ENCODE peak calls at places on chromosome 16, in seven cellular contexts. One of them, this sample, is unnamed.
A peak's percentile ranks its signal among the peaks of the same experiment; 100 is the strongest.

GRCh38 chr16:75222271-75222783 is 3.5 kb downstream of the CTRB1 start:
- DNase-seq in AG08396: no peak
- DNase-seq in H4: no peak
- DNase-seq in T-cell: no peak
- DNase-seq in fibroblast of the aortic adventitia: no peak
- DNase-seq in Peyer's patch: no peak
- DNase-seq in hepatic stellate cell: no peak
- DNase-seq in this sample: no peak

GRCh38 chr16:89062389-89063345 is 31.0 kb upstream of the ACSF3 start:
- DNase-seq in AG08396: no peak
- DNase-seq in H4: no peak
- DNase-seq in T-cell: no peak
- DNase-seq in fibroblast of the aortic adventitia: no peak
- DNase-seq in Peyer's patch: no peak
- DNase-seq in hepatic stellate cell: no peak
- DNase-seq in this sample: no peak

GRCh38 chr16:10003486-10003885 is 178.7 kb downstream of the GRIN2A start:
- DNase-seq in AG08396: no peak
- DNase-seq in H4: no peak
- DNase-seq in T-cell: no peak
- DNase-seq in fibroblast of the aortic adventitia: no peak
- DNase-seq in Peyer's patch: no peak
- DNase-seq in hepatic stellate cell: no peak
- DNase-seq in this sample: no peak

GRCh38 chr16:19815418-19815817 is 69.2 kb downstream of the GPRC5B start:
- DNase-seq in AG08396: no peak
- DNase-seq in H4: no peak
- DNase-seq in T-cell: no peak
- DNase-seq in fibroblast of the aortic adventitia: no peak
- DNase-seq in Peyer's patch: no peak
- DNase-seq in hepatic stellate cell: no peak
- DNase-seq in this sample: no peak

GRCh38 chr16:57601801-57602478 is 26.5 kb upstream of the ADGRG1 start:
- DNase-seq in AG08396: no peak
- DNase-seq in H4: no peak
- DNase-seq in T-cell: peak; percentile 43
- DNase-seq in fibroblast of the aortic adventitia: no peak
- DNase-seq in Peyer's patch: peak; percentile 73
- DNase-seq in hepatic stellate cell: no peak
- DNase-seq in this sample: no peak

GRCh38 chr16:24497405-24497804 is 42.0 kb upstream of the RBBP6 start:
- DNase-seq in AG08396: no peak
- DNase-seq in H4: peak; percentile 41
- DNase-seq in T-cell: no peak
- DNase-seq in fibroblast of the aortic adventitia: peak; percentile 15
- DNase-seq in Peyer's patch: no peak
- DNase-seq in hepatic stellate cell: no peak
- DNase-seq in this sample: peak; percentile 13

GRCh38 chr16:84898447-84898846 is 78.7 kb downstream of the CRISPLD2 start:
- DNase-seq in AG08396: no peak
- DNase-seq in H4: no peak
- DNase-seq in T-cell: no peak
- DNase-seq in fibroblast of the aortic adventitia: no peak
- DNase-seq in Peyer's patch: no peak
- DNase-seq in hepatic stellate cell: no peak
- DNase-seq in this sample: no peak

GRCh38 chr16:16001856-16002255 is 52.4 kb downstream of the ABCC1 start:
- DNase-seq in AG08396: no peak
- DNase-seq in H4: no peak
- DNase-seq in T-cell: no peak
- DNase-seq in fibroblast of the aortic adventitia: no peak
- DNase-seq in Peyer's patch: no peak
- DNase-seq in hepatic stellate cell: no peak
- DNase-seq in this sample: no peak

GRCh38 chr16:81567987-81568748 is 123.6 kb downstream of the CMIP start:
- DNase-seq in AG08396: peak; percentile 77
- DNase-seq in H4: peak; percentile 77
- DNase-seq in T-cell: no peak
- DNase-seq in fibroblast of the aortic adventitia: peak; percentile 64
- DNase-seq in Peyer's patch: peak; percentile 77
- DNase-seq in hepatic stellate cell: peak; percentile 85
- DNase-seq in this sample: peak; percentile 93

GRCh38 chr16:77234611-77235010 is 35.4 kb downstream of the SYCE1L start:
- DNase-seq in AG08396: no peak
- DNase-seq in H4: no peak
- DNase-seq in T-cell: no peak
- DNase-seq in fibroblast of the aortic adventitia: no peak
- DNase-seq in Peyer's patch: no peak
- DNase-seq in hepatic stellate cell: no peak
- DNase-seq in this sample: no peak

GRCh38 chr16:88727871-88728270 is 21.6 kb downstream of the CTU2 start:
- DNase-seq in AG08396: no peak
- DNase-seq in H4: no peak
- DNase-seq in T-cell: no peak
- DNase-seq in fibroblast of the aortic adventitia: no peak
- DNase-seq in Peyer's patch: no peak
- DNase-seq in hepatic stellate cell: no peak
- DNase-seq in this sample: no peak

GRCh38 chr16:52912565-52913173 is 140.0 kb downstream of the CHD9NB start:
- DNase-seq in AG08396: peak; percentile 49
- DNase-seq in H4: peak; percentile 52
- DNase-seq in T-cell: no peak
- DNase-seq in fibroblast of the aortic adventitia: peak; percentile 25
- DNase-seq in Peyer's patch: peak; percentile 86
- DNase-seq in hepatic stellate cell: peak; percentile 23
- DNase-seq in this sample: peak; percentile 43

GRCh38 chr16:59591480-59591879 is 857.4 kb upstream of the GOT2 start:
- DNase-seq in AG08396: no peak
- DNase-seq in H4: no peak
- DNase-seq in T-cell: no peak
- DNase-seq in fibroblast of the aortic adventitia: no peak
- DNase-seq in Peyer's patch: no peak
- DNase-seq in hepatic stellate cell: no peak
- DNase-seq in this sample: peak; percentile 22

GRCh38 chr16:53946745-53947386 is 242.9 kb downstream of the FTO start:
- DNase-seq in AG08396: no peak
- DNase-seq in H4: no peak
- DNase-seq in T-cell: no peak
- DNase-seq in fibroblast of the aortic adventitia: no peak
- DNase-seq in Peyer's patch: no peak
- DNase-seq in hepatic stellate cell: no peak
- DNase-seq in this sample: no peak

GRCh38 chr16:23378256-23378655 is 74.7 kb downstream of the COG7 start:
- DNase-seq in AG08396: no peak
- DNase-seq in H4: no peak
- DNase-seq in T-cell: no peak
- DNase-seq in fibroblast of the aortic adventitia: no peak
- DNase-seq in Peyer's patch: no peak
- DNase-seq in hepatic stellate cell: no peak
- DNase-seq in this sample: no peak

GRCh38 chr16:35188288-35189155 is 1729.1 kb downstream of the TP53TG3F start:
- DNase-seq in AG08396: no peak
- DNase-seq in H4: peak; percentile 25
- DNase-seq in T-cell: no peak
- DNase-seq in fibroblast of the aortic adventitia: no peak
- DNase-seq in Peyer's patch: no peak
- DNase-seq in hepatic stellate cell: no peak
- DNase-seq in this sample: no peak

GRCh38 chr16:4288148-4288921 is 15.5 kb upstream of the TFAP4 start:
- DNase-seq in AG08396: peak; percentile 64
- DNase-seq in H4: no peak
- DNase-seq in T-cell: peak; percentile 80
- DNase-seq in fibroblast of the aortic adventitia: peak; percentile 54
- DNase-seq in Peyer's patch: peak; percentile 91
- DNase-seq in hepatic stellate cell: peak; percentile 75
- DNase-seq in this sample: peak; percentile 65

GRCh38 chr16:27795992-27796614 is 246.2 kb downstream of the KATNIP start:
- DNase-seq in AG08396: peak; percentile 49
- DNase-seq in H4: peak; percentile 17
- DNase-seq in T-cell: no peak
- DNase-seq in fibroblast of the aortic adventitia: peak; percentile 45
- DNase-seq in Peyer's patch: peak; percentile 53
- DNase-seq in hepatic stellate cell: no peak
- DNase-seq in this sample: peak; percentile 35

GRCh38 chr16:35173295-35173694 is 1713.9 kb downstream of the TP53TG3F start:
- DNase-seq in AG08396: no peak
- DNase-seq in H4: peak; percentile 1
- DNase-seq in T-cell: no peak
- DNase-seq in fibroblast of the aortic adventitia: no peak
- DNase-seq in Peyer's patch: peak; percentile 30
- DNase-seq in hepatic stellate cell: no peak
- DNase-seq in this sample: no peak

GRCh38 chr16:24988593-24989338 is 26.4 kb downstream of the ARHGAP17 start:
- DNase-seq in AG08396: peak; percentile 41
- DNase-seq in H4: peak; percentile 23
- DNase-seq in T-cell: no peak
- DNase-seq in fibroblast of the aortic adventitia: peak; percentile 90
- DNase-seq in Peyer's patch: peak; percentile 88
- DNase-seq in hepatic stellate cell: no peak
- DNase-seq in this sample: peak; percentile 57

GRCh38 chr16:65200374-65200773 is 78.5 kb upstream of the CDH11 start:
- DNase-seq in AG08396: no peak
- DNase-seq in H4: no peak
- DNase-seq in T-cell: no peak
- DNase-seq in fibroblast of the aortic adventitia: no peak
- DNase-seq in Peyer's patch: no peak
- DNase-seq in hepatic stellate cell: no peak
- DNase-seq in this sample: no peak

GRCh38 chr16:20868890-20869289 is 31.3 kb downstream of the DCUN1D3 start:
- DNase-seq in AG08396: peak; percentile 76
- DNase-seq in H4: peak; percentile 60
- DNase-seq in T-cell: no peak
- DNase-seq in fibroblast of the aortic adventitia: peak; percentile 81
- DNase-seq in Peyer's patch: peak; percentile 86
- DNase-seq in hepatic stellate cell: peak; percentile 38
- DNase-seq in this sample: peak; percentile 86

GRCh38 chr16:78816499-78817441 is 717.3 kb downstream of the WWOX start:
- DNase-seq in AG08396: no peak
- DNase-seq in H4: no peak
- DNase-seq in T-cell: no peak
- DNase-seq in fibroblast of the aortic adventitia: peak; percentile 0
- DNase-seq in Peyer's patch: no peak
- DNase-seq in hepatic stellate cell: no peak
- DNase-seq in this sample: no peak

GRCh38 chr16:77894054-77894632 is 105.8 kb downstream of the VAT1L start:
- DNase-seq in AG08396: no peak
- DNase-seq in H4: no peak
- DNase-seq in T-cell: no peak
- DNase-seq in fibroblast of the aortic adventitia: no peak
- DNase-seq in Peyer's patch: no peak
- DNase-seq in hepatic stellate cell: no peak
- DNase-seq in this sample: no peak

GRCh38 chr16:87086156-87086555 is 231.0 kb downstream of the C16orf95 start:
- DNase-seq in AG08396: peak; percentile 50
- DNase-seq in H4: no peak
- DNase-seq in T-cell: no peak
- DNase-seq in fibroblast of the aortic adventitia: peak; percentile 74
- DNase-seq in Peyer's patch: no peak
- DNase-seq in hepatic stellate cell: peak; percentile 79
- DNase-seq in this sample: peak; percentile 70

GRCh38 chr16:55056585-55057520 is 126.2 kb downstream of the IRX5 start:
- DNase-seq in AG08396: no peak
- DNase-seq in H4: no peak
- DNase-seq in T-cell: no peak
- DNase-seq in fibroblast of the aortic adventitia: no peak
- DNase-seq in Peyer's patch: no peak
- DNase-seq in hepatic stellate cell: no peak
- DNase-seq in this sample: peak; percentile 22

GRCh38 chr16:83233153-83233552 is 574.6 kb upstream of the HSBP1 start:
- DNase-seq in AG08396: no peak
- DNase-seq in H4: no peak
- DNase-seq in T-cell: no peak
- DNase-seq in fibroblast of the aortic adventitia: peak; percentile 18
- DNase-seq in Peyer's patch: no peak
- DNase-seq in hepatic stellate cell: peak; percentile 32
- DNase-seq in this sample: no peak

GRCh38 chr16:68786685-68787418 is 49.8 kb downstream of the CDH1 start:
- DNase-seq in AG08396: peak; percentile 18
- DNase-seq in H4: peak; percentile 24
- DNase-seq in T-cell: no peak
- DNase-seq in fibroblast of the aortic adventitia: peak; percentile 75
- DNase-seq in Peyer's patch: peak; percentile 52
- DNase-seq in hepatic stellate cell: peak; percentile 38
- DNase-seq in this sample: peak; percentile 46

GRCh38 chr16:46612121-46612520 is 9.1 kb downstream of the SHCBP1 start:
- DNase-seq in AG08396: no peak
- DNase-seq in H4: no peak
- DNase-seq in T-cell: no peak
- DNase-seq in fibroblast of the aortic adventitia: no peak
- DNase-seq in Peyer's patch: no peak
- DNase-seq in hepatic stellate cell: no peak
- DNase-seq in this sample: no peak

GRCh38 chr16:19745286-19746018 is 27.4 kb downstream of the IQCK start:
- DNase-seq in AG08396: peak; percentile 62
- DNase-seq in H4: peak; percentile 38
- DNase-seq in T-cell: no peak
- DNase-seq in fibroblast of the aortic adventitia: peak; percentile 48
- DNase-seq in Peyer's patch: no peak
- DNase-seq in hepatic stellate cell: no peak
- DNase-seq in this sample: peak; percentile 39